ENCODE peak calls at places on chromosomes 6 and 20, in nine cellular contexts. S is upper lobe of left lung, R is WERI-Rb-1, K is lower lobe of right lung, C is fibroblast of mammary gland, T is neural crest cell, N is AG04450, O is HFF-Myc, V is spleen. X is an unnamed sample.

GRCh38 chr6:33882154-33882553 is 78.4 kb upstream of the MLN start:
- DNase-seq in R (no peak), S (no peak), C (peak), V (no peak), T (no peak), K (no peak), N (no peak), O (no peak), X (no peak)

GRCh38 chr6:163886394-163886793 is 471.9 kb downstream of the QKI start:
- DNase-seq in C (no peak), S (no peak), K (no peak), V (no peak), O (no peak), N (no peak), R (no peak), T (no peak), X (no peak)

GRCh38 chr20:34716921-34717229 is 12.7 kb downstream of the TP53INP2 start:
- DNase-seq in O (no peak), K (no peak), C (no peak), V (no peak), T (no peak), S (no peak), N (no peak), R (no peak), X (no peak)

GRCh38 chr6:52304917-52305316 is 20.4 kb upstream of the MCM3 start:
- DNase-seq in K (no peak), T (no peak), C (peak), N (no peak), R (no peak), S (no peak), O (no peak), V (no peak), X (no peak)

GRCh38 chr20:51574248-51575033 is 31.9 kb upstream of the NFATC2 start:
- DNase-seq in K (no peak), C (peak), S (no peak), V (no peak), T (no peak), R (no peak), O (no peak), N (no peak), X (no peak)

GRCh38 chr6:49030621-49031020 is 432.4 kb downstream of the MMUT start:
- DNase-seq in S (no peak), R (no peak), C (peak), V (no peak), N (no peak), T (no peak), O (no peak), K (no peak), X (no peak)

GRCh38 chr20:18323705-18324104 is 35.4 kb downstream of the ZNF133 start:
- DNase-seq in N (no peak), O (no peak), C (no peak), T (no peak), V (no peak), R (no peak), S (no peak), K (no peak), X (no peak)

GRCh38 chr6:28274888-28275287 is 6.5 kb upstream of the PGBD1 start:
- DNase-seq in N (no peak), C (no peak), V (no peak), T (no peak), O (no peak), K (no peak), R (no peak), S (no peak), X (no peak)

GRCh38 chr20:571754-572331 is 28.3 kb upstream of the CSNK2A1 start:
- DNase-seq in K (peak), T (no peak), O (no peak), C (peak), V (no peak), N (no peak), S (peak), R (peak), X (no peak)

GRCh38 chr6:114000066-114000465 is 29.1 kb upstream of the HDAC2 start:
- DNase-seq in S (no peak), T (no peak), O (no peak), V (no peak), C (peak), R (no peak), K (no peak), N (peak), X (no peak)

GRCh38 chr6:63527658-63528514 is 44.4 kb upstream of the LOC128125822 start:
- DNase-seq in C (peak), K (no peak), V (no peak), R (no peak), S (peak), N (peak), O (peak), T (no peak), X (no peak)

GRCh38 chr20:19304389-19304788 is 91.9 kb downstream of the SLC24A3 start:
- DNase-seq in T (no peak), V (no peak), S (peak), R (no peak), C (no peak), K (no peak), N (no peak), O (no peak), X (no peak)

GRCh38 chr6:85674604-85675003 is 31.9 kb upstream of the SYNCRIP start:
- DNase-seq in O (no peak), K (no peak), N (no peak), R (no peak), V (no peak), C (peak), S (no peak), T (no peak), X (no peak)

GRCh38 chr6:82866446-82866845 is 199.2 kb downstream of the UBE3D start:
- DNase-seq in T (no peak), S (no peak), R (no peak), V (no peak), O (no peak), K (no peak), C (no peak), N (no peak), X (no peak)

GRCh38 chr20:48197034-48197433 is 411.8 kb upstream of the SULF2 start:
- DNase-seq in N (no peak), S (no peak), R (no peak), K (no peak), T (no peak), O (no peak), V (no peak), C (no peak), X (no peak)

GRCh38 chr20:63641146-63641791 is 12.0 kb downstream of the STMN3 start:
- DNase-seq in S (no peak), O (no peak), N (no peak), C (peak), K (peak), V (peak), R (no peak), T (no peak), X (peak)

GRCh38 chr6:125503181-125503580 is 201.4 kb upstream of the HDDC2 start:
- DNase-seq in N (no peak), C (no peak), R (no peak), K (no peak), V (no peak), O (no peak), T (no peak), S (no peak), X (no peak)

GRCh38 chr20:12860619-12861247 is 148.0 kb upstream of the SPTLC3 start:
- DNase-seq in T (no peak), K (no peak), V (no peak), R (no peak), O (no peak), S (no peak), N (no peak), C (no peak), X (no peak)

GRCh38 chr6:11346516-11346915 is 114.0 kb upstream of the NEDD9 start:
- DNase-seq in S (no peak), R (no peak), V (no peak), T (no peak), N (no peak), C (peak), K (no peak), O (no peak), X (no peak)

GRCh38 chr6:37845930-37846329 is 26.4 kb downstream of the ZFAND3 start:
- DNase-seq in K (no peak), T (no peak), C (no peak), O (no peak), R (no peak), S (no peak), V (no peak), N (no peak), X (no peak)

GRCh38 chr20:46970937-46971630 is 76.4 kb downstream of the EYA2 start:
- DNase-seq in T (peak), R (peak), N (peak), C (peak), S (no peak), K (no peak), V (no peak), O (peak), X (no peak)

GRCh38 chr6:147506704-147507114 is 1.8 kb upstream of the SAMD5 start:
- DNase-seq in V (peak), R (peak), S (peak), K (peak), T (peak), C (peak), N (no peak), O (no peak), X (no peak)

GRCh38 chr20:63172726-63173125 is 43.2 kb downstream of the YTHDF1 start:
- DNase-seq in K (no peak), O (no peak), V (no peak), R (peak), N (no peak), T (no peak), S (no peak), C (no peak), X (no peak)

GRCh38 chr20:63212393-63212730 is 3.6 kb downstream of the YTHDF1 start:
- DNase-seq in K (no peak), N (no peak), O (no peak), C (no peak), T (no peak), S (no peak), R (no peak), V (no peak), X (no peak)

GRCh38 chr6:7267521-7268091 is 45.4 kb downstream of the SSR1 start:
- DNase-seq in N (peak), S (peak), C (peak), T (no peak), R (no peak), K (no peak), O (peak), V (peak), X (no peak)

DNA sequence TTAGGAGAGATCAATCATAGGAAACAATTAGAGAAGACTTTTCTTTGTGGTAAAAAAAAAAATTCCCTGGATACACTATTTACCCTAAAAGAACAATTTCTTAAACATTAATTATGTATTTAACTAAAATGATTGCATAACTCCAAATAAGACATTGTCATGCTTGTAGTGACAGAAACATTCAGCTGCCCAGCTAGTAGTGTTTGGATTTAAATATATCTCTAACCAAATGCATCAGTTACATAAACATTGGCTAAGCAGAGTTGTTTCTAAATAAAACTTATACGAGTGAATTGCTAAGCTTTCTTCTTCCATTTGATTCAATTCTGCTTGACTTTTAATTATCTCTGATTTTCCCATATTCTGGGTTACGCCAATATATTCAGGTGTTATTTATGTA is 23.7 kb downstream of the MLIP start:
- DNase-seq in T (no peak), K (no peak), S (no peak), V (no peak), O (no peak), N (no peak), R (no peak), C (no peak), X (no peak)
- TF ChIP-seq CTCF in T (no peak), K (no peak), S (no peak), V (no peak), O (no peak), N (no peak), R (no peak), C (no peak), X (no peak)

GRCh38 chr20:58481541-58482021 is 33.6 kb downstream of the APCDD1L start:
- DNase-seq in N (no peak), T (peak), S (peak), K (no peak), C (peak), R (peak), O (no peak), V (no peak), X (no peak)
- TF ChIP-seq CTCF in N (peak), T (peak), S (no peak), K (peak), C (peak), R (peak), O (peak), V (peak), X (no peak)

GRCh38 chr20:44464514-44464913 is 11.2 kb upstream of the TTPAL start:
- DNase-seq in V (no peak), T (no peak), R (no peak), C (peak), K (no peak), N (no peak), S (no peak), O (no peak), X (no peak)

GRCh38 chr20:44461803-44462174 is 13.9 kb upstream of the TTPAL start:
- DNase-seq in K (no peak), O (no peak), V (no peak), S (no peak), T (no peak), R (no peak), N (no peak), C (no peak), X (no peak)

GRCh38 chr20:44460795-44461141 is 14.9 kb upstream of the TTPAL start:
- DNase-seq in O (no peak), N (no peak), K (no peak), V (no peak), S (no peak), R (no peak), C (peak), T (no peak), X (no peak)

GRCh38 chr20:44463466-44463865 is 12.2 kb upstream of the TTPAL start:
- DNase-seq in K (no peak), T (no peak), S (no peak), R (no peak), O (no peak), C (no peak), N (no peak), V (no peak), X (no peak)

GRCh38 chr20:44461142-44461802 is 14.4 kb upstream of the TTPAL start:
- DNase-seq in V (no peak), O (no peak), S (no peak), K (no peak), N (no peak), R (no peak), C (no peak), T (no peak), X (no peak)
- TF ChIP-seq CTCF in V (no peak), O (no peak), S (no peak), K (no peak), N (no peak), R (no peak), C (no peak), T (no peak), X (no peak)

GRCh38 chr6:135008941-135009290 is 45.7 kb downstream of the HBS1L start:
- DNase-seq in R (no peak), N (no peak), K (no peak), V (no peak), C (no peak), S (no peak), O (no peak), T (no peak), X (no peak)

GRCh38 chr6:135014353-135014832 is 40.2 kb downstream of the HBS1L start:
- DNase-seq in R (no peak), C (no peak), K (no peak), V (no peak), N (no peak), T (no peak), S (no peak), O (no peak), X (no peak)

GRCh38 chr6:135012349-135012748 is 42.3 kb downstream of the HBS1L start:
- DNase-seq in V (no peak), R (no peak), C (no peak), N (no peak), T (no peak), S (no peak), K (no peak), O (no peak), X (no peak)

GRCh38 chr6:135013211-135013610 is 41.4 kb downstream of the HBS1L start:
- DNase-seq in T (no peak), O (no peak), C (no peak), S (no peak), N (no peak), R (no peak), K (no peak), V (no peak), X (no peak)

DNA sequence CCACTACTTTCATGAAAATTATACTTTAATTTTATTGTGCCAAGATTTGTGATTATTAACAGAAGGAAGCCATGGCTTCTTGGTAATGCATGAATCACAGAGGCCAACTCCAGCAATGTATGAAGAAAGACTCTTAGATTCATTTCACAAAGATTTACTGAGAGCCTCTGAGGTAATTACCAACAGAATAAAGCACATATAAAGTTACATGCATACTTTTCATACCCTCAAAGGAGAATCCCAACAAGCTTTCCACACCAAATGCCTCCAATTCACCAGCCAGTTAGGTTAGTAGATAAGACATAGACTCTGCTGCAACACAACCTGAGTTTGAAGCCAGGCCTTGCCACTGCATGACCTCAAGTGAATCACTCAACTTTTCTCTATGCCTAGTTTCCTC is 41.9 kb downstream of the HBS1L start:
- DNase-seq in C (peak), S (no peak), T (no peak), N (peak), V (no peak), O (no peak), R (no peak), K (no peak), X (no peak)
- TF ChIP-seq CTCF in C (no peak), S (no peak), T (no peak), N (no peak), V (no peak), O (no peak), R (no peak), K (no peak), X (no peak)

GRCh38 chr6:169121013-169121412 is 132.6 kb downstream of the THBS2 start:
- DNase-seq in K (no peak), N (no peak), C (no peak), O (no peak), S (no peak), V (no peak), R (no peak), T (no peak), X (no peak)
- TF ChIP-seq CTCF in K (no peak), N (no peak), C (peak), O (peak), S (no peak), V (no peak), R (peak), T (no peak), X (no peak)

GRCh38 chr6:19549109-19549508 is 288.1 kb upstream of the ID4 start:
- DNase-seq in V (no peak), O (no peak), R (no peak), N (no peak), C (no peak), S (no peak), K (no peak), T (no peak), X (no peak)
- TF ChIP-seq CTCF in V (no peak), O (no peak), R (no peak), N (no peak), C (no peak), S (no peak), K (no peak), T (no peak), X (no peak)

DNA sequence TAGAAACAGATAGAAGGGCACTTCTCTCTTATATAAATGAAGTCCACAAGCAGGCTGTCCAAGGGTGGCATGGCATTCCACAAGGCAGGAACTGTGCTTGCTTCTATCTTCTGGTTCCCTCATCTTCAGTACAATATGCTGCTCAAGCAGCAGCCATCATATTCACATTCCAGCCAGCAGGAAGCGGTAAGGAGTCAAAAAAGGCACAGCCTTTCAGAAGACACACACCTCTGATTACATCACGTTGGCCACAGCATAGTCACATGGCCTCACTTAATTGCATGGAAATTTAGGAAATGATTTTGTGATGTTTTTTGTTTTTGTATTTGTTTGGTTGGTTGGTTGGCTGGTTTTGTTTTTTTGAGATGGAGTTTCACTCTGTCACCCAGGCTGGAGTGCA is 19.0 kb downstream of the REM1 start:
- DNase-seq in S (no peak), R (peak), N (no peak), C (peak), O (no peak), T (peak), K (no peak), V (peak), X (no peak)
- TF ChIP-seq CTCF in S (peak), R (peak), N (peak), C (peak), O (peak), T (peak), K (peak), V (no peak), X (no peak)